ENCODE peak calls at places on chromosome 12, in four cellular contexts. One of them, this sample, is unnamed.

GRCh38 chr12:13079440-13079906 is 24.0 kb downstream of the GSG1 start:
- DNase-seq in suprapubic skin: no peak
- DNase-seq in ascending aorta: no peak
- DNase-seq in OCI-LY7: no peak
- DNase-seq in this sample: no peak

GRCh38 chr12:90233168-90234100 is 524.8 kb upstream of the ATP2B1 start:
- DNase-seq in suprapubic skin: no peak
- DNase-seq in ascending aorta: no peak
- DNase-seq in OCI-LY7: no peak
- DNase-seq in this sample: no peak

GRCh38 chr12:111447571-111448265 is 42.0 kb downstream of the SH2B3 start:
- DNase-seq in suprapubic skin: peak
- DNase-seq in ascending aorta: peak
- DNase-seq in OCI-LY7: no peak
- DNase-seq in this sample: no peak

GRCh38 chr12:81759215-81759991 is at the start of gene PPFIA2:
- DNase-seq in suprapubic skin: peak
- DNase-seq in ascending aorta: peak
- DNase-seq in OCI-LY7: no peak
- DNase-seq in this sample: no peak

GRCh38 chr12:124921200-124922008 is 7.0 kb upstream of the UBC start:
- DNase-seq in suprapubic skin: no peak
- DNase-seq in ascending aorta: no peak
- DNase-seq in OCI-LY7: peak
- DNase-seq in this sample: no peak

GRCh38 chr12:23536293-23536692 is 413.2 kb downstream of the SOX5 start:
- DNase-seq in suprapubic skin: no peak
- DNase-seq in ascending aorta: no peak
- DNase-seq in OCI-LY7: peak
- DNase-seq in this sample: no peak

GRCh38 chr12:105427883-105428282 is 97.4 kb downstream of the C12orf75 start:
- DNase-seq in suprapubic skin: no peak
- DNase-seq in ascending aorta: no peak
- DNase-seq in OCI-LY7: no peak
- DNase-seq in this sample: no peak

GRCh38 chr12:112122823-112123690 is 2.3 kb upstream of the TRAFD1 start:
- DNase-seq in suprapubic skin: no peak
- DNase-seq in ascending aorta: peak
- DNase-seq in OCI-LY7: no peak
- DNase-seq in this sample: peak

GRCh38 chr12:80946591-80946990 is 8.9 kb upstream of the LIN7A start:
- DNase-seq in suprapubic skin: no peak
- DNase-seq in ascending aorta: no peak
- DNase-seq in OCI-LY7: no peak
- DNase-seq in this sample: no peak

GRCh38 chr12:28026701-28027100 is 54.2 kb upstream of the PTHLH start:
- DNase-seq in suprapubic skin: no peak
- DNase-seq in ascending aorta: no peak
- DNase-seq in OCI-LY7: no peak
- DNase-seq in this sample: no peak

GRCh38 chr12:19456176-19456575 is 16.9 kb downstream of the AEBP2 start:
- DNase-seq in suprapubic skin: no peak
- DNase-seq in ascending aorta: no peak
- DNase-seq in OCI-LY7: no peak
- DNase-seq in this sample: no peak

GRCh38 chr12:53990311-53991076 is 5.5 kb downstream of the HOXC10 start:
- DNase-seq in suprapubic skin: no peak
- DNase-seq in ascending aorta: no peak
- DNase-seq in OCI-LY7: no peak
- DNase-seq in this sample: no peak

GRCh38 chr12:19957578-19957977 is 410.8 kb upstream of the PDE3A start:
- DNase-seq in suprapubic skin: no peak
- DNase-seq in ascending aorta: no peak
- DNase-seq in OCI-LY7: no peak
- DNase-seq in this sample: no peak

GRCh38 chr12:104199964-104200363 is 15.6 kb upstream of the TXNRD1 start:
- DNase-seq in suprapubic skin: no peak
- DNase-seq in ascending aorta: no peak
- DNase-seq in OCI-LY7: no peak
- DNase-seq in this sample: no peak

GRCh38 chr12:3086729-3087323 is 9.6 kb downstream of the TSPAN9 start:
- DNase-seq in suprapubic skin: no peak
- DNase-seq in ascending aorta: no peak
- DNase-seq in OCI-LY7: no peak
- DNase-seq in this sample: no peak

GRCh38 chr12:30877110-30877875 is 49.3 kb upstream of the TSPAN11 start:
- DNase-seq in suprapubic skin: no peak
- DNase-seq in ascending aorta: no peak
- DNase-seq in OCI-LY7: no peak
- DNase-seq in this sample: no peak

GRCh38 chr12:55681142-55682077 is 26.3 kb downstream of the ITGA7 start:
- DNase-seq in suprapubic skin: no peak
- DNase-seq in ascending aorta: peak
- DNase-seq in OCI-LY7: no peak
- DNase-seq in this sample: no peak

GRCh38 chr12:120321382-120322202 is 6.0 kb downstream of the PLA2G1B start:
- DNase-seq in suprapubic skin: no peak
- DNase-seq in ascending aorta: no peak
- DNase-seq in OCI-LY7: no peak
- DNase-seq in this sample: no peak

GRCh38 chr12:87596636-87597035 is 432.6 kb downstream of the C12orf50 start:
- DNase-seq in suprapubic skin: no peak
- DNase-seq in ascending aorta: no peak
- DNase-seq in OCI-LY7: no peak
- DNase-seq in this sample: no peak

GRCh38 chr12:131348226-131349010 is 362.5 kb upstream of the SFSWAP start:
- DNase-seq in suprapubic skin: no peak
- DNase-seq in ascending aorta: no peak
- DNase-seq in OCI-LY7: no peak
- DNase-seq in this sample: no peak

GRCh38 chr12:107929436-107929835 is 154.9 kb downstream of the ASCL4 start:
- DNase-seq in suprapubic skin: no peak
- DNase-seq in ascending aorta: no peak
- DNase-seq in OCI-LY7: peak
- DNase-seq in this sample: no peak
- TF ChIP-seq CTCF in suprapubic skin: no peak
- TF ChIP-seq CTCF in ascending aorta: no peak
- TF ChIP-seq CTCF in OCI-LY7: peak
- TF ChIP-seq CTCF in this sample: peak

DNA sequence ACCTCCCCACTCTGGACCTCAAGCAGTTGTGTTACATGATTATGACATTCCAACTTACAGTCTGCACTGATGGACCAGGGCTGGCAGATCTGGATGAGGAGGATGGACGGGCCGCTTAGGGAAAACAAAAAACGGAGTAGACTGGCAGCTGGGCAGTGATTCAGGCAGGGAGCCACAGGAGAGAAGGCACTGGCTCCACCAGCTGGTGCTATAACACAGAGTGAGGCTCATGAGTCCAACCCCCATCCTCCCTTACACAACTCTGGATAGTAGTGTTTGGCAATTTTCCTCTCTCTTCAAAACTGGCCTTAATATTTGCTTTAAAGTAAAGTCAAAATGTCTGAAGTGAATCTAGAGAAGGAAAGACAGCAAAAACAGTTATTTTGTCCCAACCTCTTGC is 9.7 kb upstream of the RIC8B start:
- DNase-seq in suprapubic skin: no peak
- DNase-seq in ascending aorta: no peak
- DNase-seq in OCI-LY7: no peak
- DNase-seq in this sample: no peak
- H3K27ac ChIP-seq in suprapubic skin: no peak
- H3K27ac ChIP-seq in ascending aorta: no peak
- H3K27ac ChIP-seq in OCI-LY7: no peak
- H3K27ac ChIP-seq in this sample: no peak

GRCh38 chr12:98895086-98895651 is 250.1 kb downstream of the APAF1 start:
- DNase-seq in suprapubic skin: no peak
- DNase-seq in ascending aorta: no peak
- DNase-seq in OCI-LY7: no peak
- DNase-seq in this sample: no peak

GRCh38 chr12:98896938-98897337 is 251.8 kb downstream of the APAF1 start:
- DNase-seq in suprapubic skin: no peak
- DNase-seq in ascending aorta: no peak
- DNase-seq in OCI-LY7: no peak
- DNase-seq in this sample: no peak

GRCh38 chr12:98893601-98894411 is 248.7 kb downstream of the APAF1 start:
- DNase-seq in suprapubic skin: no peak
- DNase-seq in ascending aorta: no peak
- DNase-seq in OCI-LY7: no peak
- DNase-seq in this sample: no peak

GRCh38 chr12:98893126-98893525 is 248.0 kb downstream of the APAF1 start:
- DNase-seq in suprapubic skin: no peak
- DNase-seq in ascending aorta: no peak
- DNase-seq in OCI-LY7: no peak
- DNase-seq in this sample: no peak

DNA sequence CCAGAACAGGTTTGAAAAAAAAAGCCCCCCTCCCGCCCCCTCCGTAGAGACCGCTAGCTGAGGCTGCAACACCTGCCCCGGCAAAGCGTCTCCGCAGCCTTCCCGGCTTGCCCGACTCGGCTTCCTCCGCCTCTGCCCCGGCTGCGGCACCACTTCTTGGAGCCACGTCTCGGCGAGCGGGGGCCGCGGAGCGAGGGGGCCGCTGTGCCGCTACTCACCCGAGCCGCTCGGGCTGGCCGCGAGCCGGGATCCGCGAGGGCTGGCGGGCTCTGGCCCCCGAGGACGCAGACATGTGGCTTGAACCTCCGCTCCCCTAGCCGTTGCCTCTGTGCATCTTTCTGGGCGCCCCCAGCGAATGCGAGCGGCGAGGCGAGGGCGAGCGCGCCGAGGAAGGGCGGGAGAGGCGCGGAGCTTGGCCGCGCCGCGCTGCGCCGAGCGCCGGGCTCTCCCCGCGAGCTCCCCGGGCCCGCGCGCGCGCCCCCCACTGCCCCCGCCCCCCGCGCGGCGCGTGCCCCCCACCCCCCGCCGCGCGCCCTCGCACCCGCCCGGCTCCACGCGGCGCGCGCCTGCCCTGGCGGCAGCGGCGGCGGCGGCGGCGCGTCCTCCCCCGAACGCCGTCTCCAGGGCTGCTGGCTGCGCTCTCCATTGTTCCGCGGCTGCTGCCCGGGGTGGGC is 249.5 kb downstream of the APAF1 start:
- DNase-seq in suprapubic skin: no peak
- DNase-seq in ascending aorta: no peak
- DNase-seq in OCI-LY7: no peak
- DNase-seq in this sample: no peak
- H3K4me3 ChIP-seq in suprapubic skin: peak
- H3K4me3 ChIP-seq in ascending aorta: peak
- H3K4me3 ChIP-seq in OCI-LY7: no peak
- H3K4me3 ChIP-seq in this sample: no peak

DNA sequence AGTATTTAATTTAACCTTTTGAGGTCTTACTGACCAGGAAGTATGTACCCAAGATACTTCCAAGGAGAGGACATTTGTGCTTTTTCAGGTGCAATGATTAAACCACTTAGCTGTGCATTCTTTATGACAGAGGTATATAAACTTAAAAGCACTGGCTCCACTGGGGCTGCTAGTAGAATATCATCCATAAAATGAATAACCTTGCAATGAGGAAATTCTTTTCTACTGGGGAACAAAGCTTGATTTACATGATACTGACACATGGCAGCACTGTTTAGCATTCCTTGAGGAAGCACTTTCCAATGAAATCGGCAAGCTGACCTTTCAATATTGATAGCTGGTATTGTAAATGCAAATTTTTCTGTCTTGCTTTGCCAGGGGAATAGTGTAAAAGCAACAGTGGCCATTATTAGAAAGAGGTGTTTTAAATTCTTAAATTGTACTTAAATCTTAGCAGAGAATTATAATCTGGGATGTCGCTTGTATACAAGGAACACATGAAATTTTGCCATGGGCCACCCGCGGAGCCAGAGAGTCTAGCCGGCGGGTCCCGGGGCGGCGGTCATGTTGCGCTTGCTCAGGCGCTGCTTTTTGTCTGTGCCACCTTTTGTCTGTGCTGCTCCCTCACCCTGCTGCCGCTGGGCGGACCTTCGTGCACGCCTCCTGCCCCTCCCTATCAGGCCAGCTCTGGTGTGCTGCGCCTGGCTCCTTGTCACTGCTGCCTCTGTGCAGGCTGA is 20.9 kb upstream of the BLTP3B start:
- DNase-seq in suprapubic skin: peak
- DNase-seq in ascending aorta: peak
- DNase-seq in OCI-LY7: no peak
- DNase-seq in this sample: no peak
- TF ChIP-seq CTCF in suprapubic skin: no peak
- TF ChIP-seq CTCF in ascending aorta: peak
- TF ChIP-seq CTCF in OCI-LY7: no peak
- TF ChIP-seq CTCF in this sample: no peak

GRCh38 chr12:102043928-102044327 is 17.9 kb downstream of the WASHC3 start:
- DNase-seq in suprapubic skin: no peak
- DNase-seq in ascending aorta: no peak
- DNase-seq in OCI-LY7: peak
- DNase-seq in this sample: no peak
- H3K27ac ChIP-seq in suprapubic skin: no peak
- H3K27ac ChIP-seq in ascending aorta: no peak
- H3K27ac ChIP-seq in OCI-LY7: no peak
- H3K27ac ChIP-seq in this sample: no peak

GRCh38 chr12:1806301-1807106 is 13.9 kb upstream of the LRTM2 start:
- DNase-seq in suprapubic skin: no peak
- DNase-seq in ascending aorta: no peak
- DNase-seq in OCI-LY7: no peak
- DNase-seq in this sample: no peak
- H3K4me3 ChIP-seq in suprapubic skin: no peak
- H3K4me3 ChIP-seq in ascending aorta: no peak
- H3K4me3 ChIP-seq in OCI-LY7: no peak
- H3K4me3 ChIP-seq in this sample: no peak

DNA sequence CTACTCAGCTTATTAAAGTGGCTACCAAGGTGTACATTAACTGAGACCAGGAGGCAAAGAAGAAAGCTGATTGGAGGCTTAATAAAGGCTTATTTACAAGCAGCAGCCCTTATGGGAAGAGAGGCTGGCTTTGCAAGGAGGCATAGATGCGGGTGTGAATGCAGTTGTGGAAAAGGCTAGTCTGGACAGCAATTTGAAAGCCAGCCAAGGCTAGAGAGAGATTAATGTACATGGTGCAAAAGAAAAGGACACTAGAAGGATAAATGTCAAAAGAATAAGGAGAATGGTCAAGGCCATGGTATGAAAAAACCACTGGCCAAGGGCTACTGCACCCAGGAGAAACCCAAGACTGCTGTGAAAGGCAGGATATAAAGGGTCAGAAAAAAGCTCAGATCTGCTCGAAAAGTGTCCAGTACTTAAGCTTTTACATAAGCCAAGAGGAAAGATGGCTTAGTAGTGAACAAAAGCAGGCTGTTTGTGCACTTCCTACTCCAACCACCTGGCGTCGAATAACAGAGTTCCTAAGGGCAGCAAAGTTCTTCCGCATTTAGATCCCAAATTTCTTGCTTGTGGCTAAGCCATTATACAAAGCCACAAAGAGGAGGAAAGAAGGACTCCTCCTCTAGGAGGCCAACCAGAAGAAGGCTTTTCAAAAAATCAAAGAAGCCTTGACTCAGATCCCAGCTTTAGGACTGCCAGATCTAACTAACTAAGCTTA is 24.0 kb downstream of the KLRK1 start:
- DNase-seq in suprapubic skin: no peak
- DNase-seq in ascending aorta: no peak
- DNase-seq in OCI-LY7: no peak
- DNase-seq in this sample: no peak
- TF ChIP-seq CTCF in suprapubic skin: no peak
- TF ChIP-seq CTCF in ascending aorta: no peak
- TF ChIP-seq CTCF in OCI-LY7: peak
- TF ChIP-seq CTCF in this sample: peak

This sample was measured in AG04450.